ENCODE peak calls at places on chromosomes 5 and 9, in eight cellular contexts. E is cardiac muscle cell, F is IMR-90, P is HL-60, V is AG04450, H is GM06990, A is spleen, Y is fibroblast of lung. T is an unnamed sample.

GRCh38 chr5:95725071-95725820 is 5.9 kb upstream of the RHOBTB3 start:
- DNase-seq in E (no peak), F (no peak), P (no peak), V (no peak), H (no peak), A (no peak), Y (no peak), T (no peak)

GRCh38 chr9:95874989-95875304 is 544 bp upstream of the ERCC6L2 start:
- DNase-seq in E (peak; percentile 54), F (no peak), P (peak; percentile 25), V (no peak), H (no peak), A (peak; percentile 91), Y (no peak), T (no peak)

GRCh38 chr5:107653685-107654084 is 17.1 kb downstream of the EFNA5 start:
- DNase-seq in E (no peak), F (no peak), P (no peak), V (no peak), H (no peak), A (no peak), Y (no peak), T (no peak)

GRCh38 chr9:69582544-69583297 is 89.5 kb downstream of the APBA1 start:
- DNase-seq in E (no peak), F (no peak), P (no peak), V (no peak), H (no peak), A (no peak), Y (no peak), T (no peak)

GRCh38 chr9:104849023-104849422 is 78.9 kb downstream of the ABCA1 start:
- DNase-seq in E (no peak), F (peak; percentile 64), P (no peak), V (no peak), H (no peak), A (no peak), Y (no peak), T (no peak)

GRCh38 chr9:131119600-131119999 is 5.8 kb upstream of the NUP214 start:
- DNase-seq in E (no peak), F (no peak), P (no peak), V (no peak), H (no peak), A (no peak), Y (no peak), T (peak; percentile 32)

GRCh38 chr9:90815183-90815943 is 13.7 kb downstream of the SYK start:
- DNase-seq in E (peak; percentile 11), F (peak; percentile 2), P (peak; percentile 77), V (no peak), H (no peak), A (peak; percentile 88), Y (no peak), T (no peak)

GRCh38 chr5:174945853-174946252 is 221.5 kb downstream of the MSX2 start:
- DNase-seq in E (no peak), F (no peak), P (no peak), V (no peak), H (no peak), A (no peak), Y (no peak), T (no peak)

GRCh38 chr9:138100711-138101349 is 223.2 kb downstream of the CACNA1B start:
- DNase-seq in E (no peak), F (no peak), P (no peak), V (no peak), H (no peak), A (peak; percentile 47), Y (no peak), T (peak; percentile 89)

GRCh38 chr9:134497283-134497860 is 144.2 kb upstream of the COL5A1 start:
- DNase-seq in E (no peak), F (peak; percentile 43), P (no peak), V (no peak), H (no peak), A (no peak), Y (no peak), T (no peak)

GRCh38 chr9:76828462-76828861 is 64.2 kb downstream of the PCA3 start:
- DNase-seq in E (peak; percentile 38), F (peak; percentile 18), P (no peak), V (no peak), H (no peak), A (no peak), Y (no peak), T (no peak)

GRCh38 chr5:5784114-5784513 is 361.6 kb downstream of the ICE1 start:
- DNase-seq in E (no peak), F (no peak), P (no peak), V (no peak), H (no peak), A (no peak), Y (no peak), T (no peak)

GRCh38 chr5:72996632-72997031 is 40.8 kb downstream of the FCHO2 start:
- DNase-seq in E (no peak), F (no peak), P (no peak), V (no peak), H (no peak), A (no peak), Y (no peak), T (no peak)

GRCh38 chr9:69785757-69786156 is 25.9 kb upstream of the PTAR1 start:
- DNase-seq in E (peak; percentile 62), F (peak; percentile 78), P (no peak), V (peak; percentile 52), H (no peak), A (no peak), Y (peak; percentile 57), T (no peak)

GRCh38 chr9:33695856-33696255 is 99.5 kb upstream of the PRSS3 start:
- DNase-seq in E (no peak), F (no peak), P (no peak), V (no peak), H (no peak), A (no peak), Y (no peak), T (no peak)

GRCh38 chr5:116574682-116575634 is at the start of gene SEMA6A:
- DNase-seq in E (peak; percentile 91), F (peak; percentile 75), P (peak; percentile 69), V (peak; percentile 44), H (peak; percentile 92), A (peak; percentile 93), Y (peak; percentile 90), T (peak; percentile 96)

GRCh38 chr9:126499005-126499910 is 114.5 kb upstream of the LMX1B start:
- DNase-seq in E (peak; percentile 45), F (peak; percentile 17), P (peak; percentile 16), V (no peak), H (peak; percentile 43), A (peak; percentile 90), Y (peak; percentile 43), T (peak; percentile 62)

DNA sequence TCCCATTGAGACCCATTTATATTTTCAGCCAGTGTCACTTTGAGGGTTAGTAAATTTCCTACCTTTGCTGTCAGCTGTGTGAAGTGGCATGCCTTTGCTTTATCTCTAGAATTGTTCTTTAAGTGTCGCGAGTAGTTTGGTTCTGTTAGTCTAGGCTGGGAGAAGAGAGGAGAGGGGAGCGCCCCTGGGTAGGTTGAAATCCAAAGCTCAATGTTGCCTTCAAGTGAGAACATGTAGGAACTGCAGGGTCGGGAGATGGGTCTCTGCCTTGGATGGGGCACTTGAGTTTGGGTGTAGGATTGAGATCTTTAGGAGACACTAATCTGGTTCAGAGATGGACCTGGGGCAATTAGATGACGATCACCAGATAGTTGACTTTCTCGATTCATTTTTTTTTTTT is 46.3 kb downstream of the STC2 start:
- DNase-seq in E (peak; percentile 45), F (peak; percentile 21), P (no peak), V (no peak), H (no peak), A (no peak), Y (peak; percentile 7), T (no peak)
- TF ChIP-seq CTCF in E (peak; percentile 54), F (peak; percentile 42), P (no peak), V (peak; percentile 55), H (peak; percentile 18), A (no peak), Y (peak; percentile 25), T (peak; percentile 73)

GRCh38 chr9:79684059-79684458 is 112.3 kb downstream of the TLE4 start:
- DNase-seq in E (no peak), F (no peak), P (no peak), V (no peak), H (no peak), A (no peak), Y (no peak), T (no peak)

GRCh38 chr9:79684711-79685575 is 113.2 kb downstream of the TLE4 start:
- DNase-seq in E (no peak), F (peak; percentile 55), P (no peak), V (no peak), H (no peak), A (no peak), Y (peak; percentile 11), T (no peak)

GRCh38 chr9:79685576-79685975 is 113.8 kb downstream of the TLE4 start:
- DNase-seq in E (no peak), F (peak; percentile 79), P (no peak), V (no peak), H (no peak), A (no peak), Y (peak; percentile 14), T (no peak)

GRCh38 chr9:79682076-79682736 is 110.4 kb downstream of the TLE4 start:
- DNase-seq in E (peak; percentile 27), F (peak; percentile 38), P (no peak), V (no peak), H (no peak), A (no peak), Y (no peak), T (no peak)

GRCh38 chr9:79681576-79681975 is 109.8 kb downstream of the TLE4 start:
- DNase-seq in E (no peak), F (no peak), P (no peak), V (no peak), H (no peak), A (no peak), Y (no peak), T (no peak)
- TF ChIP-seq CTCF in E (no peak), F (no peak), P (no peak), V (no peak), H (no peak), A (no peak), Y (no peak), T (no peak)

DNA sequence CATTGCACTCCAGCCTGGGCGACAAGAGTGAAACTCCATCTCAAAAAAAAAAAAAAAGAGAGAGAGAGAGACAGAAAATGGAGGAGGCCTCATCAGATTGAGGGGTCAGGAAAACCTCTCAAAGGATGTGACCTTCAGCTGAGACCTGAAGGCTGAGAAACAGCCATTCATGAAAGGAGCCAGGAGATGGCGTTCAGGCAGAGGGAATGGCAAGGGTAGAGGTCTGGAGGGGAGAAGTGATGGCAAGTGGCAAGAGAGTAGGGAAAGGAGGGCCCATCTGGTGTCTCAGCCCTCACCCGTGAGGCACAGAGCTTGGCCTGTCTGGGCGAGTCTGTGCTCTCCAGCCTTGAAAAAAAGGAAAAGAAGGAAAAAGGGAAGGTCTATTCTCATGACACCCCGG is 17.0 kb downstream of the CAMK2A start:
- DNase-seq in E (peak; percentile 67), F (peak; percentile 52), P (peak; percentile 26), V (no peak), H (no peak), A (no peak), Y (peak; percentile 65), T (no peak)
- TF ChIP-seq CTCF in E (peak; percentile 58), F (peak; percentile 65), P (peak; percentile 25), V (peak; percentile 69), H (peak; percentile 40), A (peak; percentile 37), Y (peak; percentile 54), T (peak; percentile 77)

GRCh38 chr9:86589273-86589672 is 235.1 kb upstream of the TUT7 start:
- DNase-seq in E (no peak), F (no peak), P (no peak), V (no peak), H (no peak), A (no peak), Y (no peak), T (no peak)
- TF ChIP-seq CTCF in E (peak; percentile 5), F (no peak), P (no peak), V (no peak), H (peak; percentile 10), A (no peak), Y (no peak), T (peak; percentile 4)

T was measured in chondrocyte.